ENCODE peak calls at places on chromosomes 16 and 17, in four cellular contexts. F is ACHN, A is pulmonary artery endothelial cell, U is head of caudate nucleus. J is an unnamed sample.

GRCh38 chr17:66466933-66467367 is 164.5 kb downstream of the PRKCA start:
- DNase-seq in A (peak), F (peak), U (no peak), J (no peak)

GRCh38 chr17:35865412-35866355 is 3.0 kb downstream of the HEATR9 start:
- DNase-seq in U (no peak), F (no peak), A (no peak), J (no peak)

GRCh38 chr17:81502471-81503017 is 10.1 kb downstream of the ACTG1 start:
- DNase-seq in F (no peak), U (no peak), A (no peak), J (no peak)

GRCh38 chr17:11950771-11951519 is 46.3 kb downstream of the ZNF18 start:
- DNase-seq in F (no peak), U (no peak), A (no peak), J (no peak)

GRCh38 chr17:6998855-6999508 is 3.1 kb downstream of the ALOX12 start:
- DNase-seq in F (no peak), A (no peak), U (no peak), J (no peak)

GRCh38 chr17:81113158-81113724 is 52.1 kb upstream of the PVALEF start:
- DNase-seq in U (no peak), F (no peak), A (no peak), J (no peak)

GRCh38 chr17:58755577-58756245 is at the start of gene PPM1E:
- DNase-seq in U (peak), A (no peak), F (peak), J (peak)

GRCh38 chr16:28863929-28864886 is 565 bp downstream of the SH2B1 start:
- DNase-seq in A (no peak), F (peak), U (no peak), J (no peak)

GRCh38 chr16:920722-921121 is 50.1 kb downstream of the LMF1 start:
- DNase-seq in F (no peak), U (peak), A (no peak), J (no peak)

J was measured in Jurkat, Clone E6-1.